ENCODE peak calls at places on chromosomes 4 and X, in four cellular contexts. W is upper lobe of right lung, K is HCT116, Z is tibial artery. O is an unnamed sample.

GRCh38 chr4:146317783-146318182 is 103.4 kb downstream of the REELD1 start:
- DNase-seq in W (no peak), K (no peak), Z (no peak), O (no peak)

GRCh38 chr4:102693266-102693850 is 67.4 kb downstream of the MANBA start:
- DNase-seq in W (no peak), K (no peak), Z (no peak), O (no peak)

GRCh38 chrX:151789179-151789800 is 54.7 kb downstream of the CNGA2 start:
- DNase-seq in W (no peak), K (no peak), Z (peak), O (no peak)

GRCh38 chr4:24248674-24249644 is 335.4 kb downstream of the DHX15 start:
- DNase-seq in W (no peak), K (no peak), Z (no peak), O (no peak)

GRCh38 chr4:62470421-62470983 is 1270.4 kb downstream of the ADGRL3 start:
- DNase-seq in W (no peak), K (no peak), Z (no peak), O (no peak)

GRCh38 chr4:128387600-128388351 is 100.2 kb upstream of the PGRMC2 start:
- DNase-seq in W (no peak), K (no peak), Z (no peak), O (no peak)

GRCh38 chr4:82721819-82722423 is 76.7 kb downstream of the SCD5 start:
- DNase-seq in W (no peak), K (peak), Z (no peak), O (peak)

GRCh38 chr4:98203406-98204235 is 57.6 kb upstream of the RAP1GDS1 start:
- DNase-seq in W (no peak), K (no peak), Z (no peak), O (no peak)

GRCh38 chrX:7294483-7294882 is 146.5 kb upstream of the PUDP start:
- DNase-seq in W (no peak), K (no peak), Z (no peak), O (no peak)

GRCh38 chr4:7384929-7385890 is 49.5 kb downstream of the PSAPL1 start:
- DNase-seq in W (peak), K (no peak), Z (peak), O (no peak)

GRCh38 chr4:7904108-7904516 is 35.5 kb downstream of the AFAP1 start:
- DNase-seq in W (no peak), K (no peak), Z (no peak), O (no peak)

GRCh38 chr4:13540446-13541175 is 3.7 kb downstream of the NKX3-2 start:
- DNase-seq in W (no peak), K (no peak), Z (no peak), O (no peak)

GRCh38 chrX:119488749-119489148 is 20.5 kb downstream of the SLC25A5 start:
- DNase-seq in W (no peak), K (no peak), Z (no peak), O (peak)

GRCh38 chr4:12507868-12508481 is 976.2 kb downstream of the RAB28 start:
- DNase-seq in W (no peak), K (no peak), Z (no peak), O (no peak)

GRCh38 chr4:174154455-174154854 is 129.0 kb downstream of the FBXO8 start:
- DNase-seq in W (no peak), K (no peak), Z (no peak), O (no peak)

GRCh38 chrX:46268429-46268828 is 276.8 kb downstream of the ZNF674 start:
- DNase-seq in W (no peak), K (peak), Z (no peak), O (peak)

GRCh38 chrX:65928522-65928921 is 111.4 kb downstream of the VSIG4 start:
- DNase-seq in W (no peak), K (no peak), Z (no peak), O (no peak)

GRCh38 chrX:65932173-65933084 is 107.5 kb downstream of the VSIG4 start:
- DNase-seq in W (no peak), K (peak), Z (no peak), O (peak)

GRCh38 chrX:65933085-65933589 is 106.7 kb downstream of the VSIG4 start:
- DNase-seq in W (no peak), K (peak), Z (no peak), O (no peak)
- TF ChIP-seq CTCF in W (no peak), K (no peak), Z (no peak), O (no peak)

GRCh38 chr4:108683479-108683878 is 33.1 kb downstream of the OSTC start:
- DNase-seq in W (no peak), K (peak), Z (no peak), O (no peak)
- TF ChIP-seq CTCF in W (peak), K (peak), Z (no peak), O (peak)

GRCh38 chr4:20095805-20096541 is 155.7 kb upstream of the SLIT2 start:
- DNase-seq in W (no peak), K (no peak), Z (no peak), O (no peak)

GRCh38 chr4:20106926-20107325 is 144.8 kb upstream of the SLIT2 start:
- DNase-seq in W (no peak), K (no peak), Z (no peak), O (no peak)

DNA sequence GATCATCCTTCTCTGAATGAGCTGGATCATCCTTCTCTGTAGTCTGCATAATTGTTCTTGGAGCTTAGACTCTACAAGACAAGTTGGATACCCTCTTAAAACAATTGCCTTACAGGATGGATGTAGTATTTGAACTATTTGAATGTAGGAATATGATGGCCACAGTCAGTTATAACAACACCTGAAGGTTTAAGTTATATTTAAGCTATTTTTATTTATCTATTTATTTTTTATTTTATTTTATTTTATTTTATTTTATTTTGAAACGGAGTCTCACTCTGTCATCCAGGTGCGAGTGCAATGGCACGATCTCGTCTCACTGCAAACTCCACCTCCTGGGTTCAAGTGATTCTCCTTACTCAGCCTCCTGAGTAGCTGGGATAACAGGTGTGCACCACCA is 149.9 kb upstream of the SLIT2 start:
- DNase-seq in W (no peak), K (no peak), Z (no peak), O (no peak)
- TF ChIP-seq CTCF in W (no peak), K (no peak), Z (no peak), O (no peak)

DNA sequence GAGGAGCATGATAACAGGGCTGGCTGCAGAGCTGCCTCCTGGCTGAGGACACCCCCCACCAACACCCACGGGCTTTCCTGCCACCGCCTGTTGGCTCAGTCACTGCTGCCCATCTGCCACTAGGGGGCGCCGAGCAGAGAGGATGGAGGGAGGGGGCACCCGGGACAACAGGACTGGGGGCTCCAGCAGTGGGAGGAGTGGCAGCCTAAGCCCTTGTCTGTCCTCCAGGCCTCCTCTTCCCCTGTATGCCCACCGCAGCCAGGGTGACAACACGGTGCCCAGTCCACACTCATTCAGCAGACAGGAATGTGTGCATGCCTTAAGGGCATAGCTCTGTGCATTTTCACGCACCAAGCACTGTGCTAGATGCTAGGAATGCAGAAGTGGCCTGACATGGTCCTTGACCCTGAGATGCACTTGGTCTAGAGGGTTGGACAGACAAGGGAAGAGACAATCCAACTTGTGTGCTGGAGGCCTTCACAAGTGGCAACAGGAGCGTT is 149.9 kb downstream of the AMMECR1 start:
- DNase-seq in W (peak), K (no peak), Z (no peak), O (peak)
- TF ChIP-seq CTCF in W (peak), K (peak), Z (peak), O (peak)

DNA sequence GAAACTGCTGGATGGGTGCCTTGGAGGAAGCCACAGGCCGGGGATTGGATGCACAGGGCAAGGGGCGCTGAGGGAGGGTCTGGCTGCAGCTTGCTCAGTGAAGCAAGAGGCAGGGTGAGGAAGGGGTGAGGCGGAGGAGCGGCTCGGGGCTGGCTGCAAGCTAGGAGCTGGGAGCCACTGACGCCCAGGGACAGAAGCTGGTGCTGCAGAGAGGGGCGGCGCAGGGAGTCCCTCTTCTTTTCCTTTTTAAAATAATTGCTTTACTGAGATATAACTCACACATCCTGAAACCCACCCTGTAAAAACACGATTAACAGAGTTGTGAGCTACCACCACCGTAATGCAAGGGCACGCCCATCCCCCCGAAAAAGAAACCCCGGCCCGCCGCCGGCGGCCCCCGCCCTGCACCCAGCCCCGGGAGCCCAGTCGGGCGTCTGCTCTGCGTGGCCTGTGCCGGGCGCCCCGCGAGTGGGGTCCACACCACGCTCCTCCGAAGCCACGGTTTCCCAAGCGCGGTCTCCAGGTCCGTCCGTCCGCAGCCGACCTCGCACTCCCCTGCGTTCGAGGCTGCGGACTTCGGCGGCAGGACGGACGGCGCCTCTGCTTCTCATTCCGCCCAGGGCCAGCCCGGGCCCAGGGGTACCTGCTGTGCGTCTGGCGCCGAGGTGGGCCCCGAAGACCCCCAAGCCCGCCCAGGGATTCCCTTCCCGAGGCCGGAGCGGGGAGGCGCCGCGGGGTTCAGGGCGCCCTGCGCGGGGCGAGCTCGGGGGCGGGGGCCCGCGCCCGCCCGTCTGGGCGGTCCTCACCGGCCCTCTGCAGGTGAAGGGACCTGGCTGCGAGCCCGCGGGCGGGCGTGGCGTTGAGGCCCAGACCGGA is 865 bp upstream of the UVSSA start:
- DNase-seq in W (peak), K (no peak), Z (peak), O (peak)
- TF ChIP-seq CTCF in W (peak), K (no peak), Z (no peak), O (no peak)